ENCODE peak calls at places on chromosome 6, in eight cellular contexts. B is breast epithelium, M is GM12878, H is HCT116, Z is HepG2, K is suprapubic skin, J is H1, E is upper lobe of left lung. A is an unnamed sample. For H3K4me1, the result is how much of the 10 kb centered on the place peaks cover.

GRCh38 chr6:160042788-160043301 is 74.0 kb downstream of the IGF2R start:
- DNase-seq in B (no peak), M (no peak), H (no peak), Z (peak), K (no peak), J (no peak), E (no peak), A (no peak)

GRCh38 chr6:127641905-127642304 is 64.9 kb downstream of the C6orf58 start:
- DNase-seq in B (no peak), M (no peak), H (peak), Z (peak), K (no peak), J (peak), E (no peak), A (no peak)

GRCh38 chr6:2718334-2719052 is 32.2 kb downstream of the MYLK4 start:
- DNase-seq in B (no peak), M (no peak), H (no peak), Z (no peak), K (no peak), J (no peak), E (no peak), A (no peak)

GRCh38 chr6:56933650-56934049 is 21.3 kb upstream of the BEND6 start:
- DNase-seq in B (no peak), M (no peak), H (no peak), Z (no peak), K (no peak), J (no peak), E (no peak), A (no peak)

GRCh38 chr6:21164768-21165326 is 428.7 kb upstream of the SOX4 start:
- DNase-seq in B (no peak), M (no peak), H (peak), Z (no peak), K (no peak), J (no peak), E (no peak), A (no peak)

GRCh38 chr6:24807584-24807983 is 8.9 kb upstream of the ARMH2 start:
- DNase-seq in B (no peak), M (no peak), H (no peak), Z (no peak), K (no peak), J (no peak), E (no peak), A (no peak)

GRCh38 chr6:7106752-7107577 is 796 bp upstream of the RREB1 start:
- DNase-seq in B (peak), M (no peak), H (no peak), Z (no peak), K (peak), J (peak), E (peak), A (no peak)

GRCh38 chr6:37456816-37457560 is 24.0 kb downstream of the CMTR1 start:
- DNase-seq in B (no peak), M (no peak), H (no peak), Z (no peak), K (no peak), J (no peak), E (no peak), A (no peak)

GRCh38 chr6:37137201-37137880 is 32.6 kb upstream of the PIM1 start:
- DNase-seq in B (no peak), M (no peak), H (peak), Z (peak), K (no peak), J (peak), E (no peak), A (no peak)

GRCh38 chr6:110530671-110531070 is 54.3 kb upstream of the SLC22A16 start:
- DNase-seq in B (no peak), M (no peak), H (no peak), Z (no peak), K (no peak), J (peak), E (no peak), A (no peak)

GRCh38 chr6:36755435-36756348 is 58.1 kb downstream of the RAB44 start:
- DNase-seq in B (no peak), M (peak), H (no peak), Z (peak), K (no peak), J (no peak), E (peak), A (peak)

GRCh38 chr6:83536034-83536646 is 23.8 kb downstream of the PRSS35 start:
- DNase-seq in B (no peak), M (peak), H (peak), Z (peak), K (no peak), J (peak), E (peak), A (peak)

GRCh38 chr6:146785001-146785585 is 186.3 kb downstream of the ADGB start:
- DNase-seq in B (no peak), M (no peak), H (peak), Z (peak), K (no peak), J (no peak), E (no peak), A (no peak)

GRCh38 chr6:16007146-16007545 is 121.7 kb upstream of the MYLIP start:
- DNase-seq in B (no peak), M (no peak), H (no peak), Z (no peak), K (no peak), J (no peak), E (no peak), A (no peak)

GRCh38 chr6:118203421-118204000 is 296.4 kb downstream of the SLC35F1 start:
- DNase-seq in B (no peak), M (no peak), H (no peak), Z (no peak), K (no peak), J (no peak), E (no peak), A (no peak)

GRCh38 chr6:81171991-81172740 is 580.3 kb downstream of the TENT5A start:
- DNase-seq in B (no peak), M (no peak), H (peak), Z (no peak), K (no peak), J (no peak), E (no peak), A (no peak)

GRCh38 chr6:70601014-70601413 is 34.3 kb downstream of the SDHAF4 start:
- DNase-seq in B (no peak), M (no peak), H (no peak), Z (no peak), K (no peak), J (no peak), E (no peak), A (no peak)

GRCh38 chr6:48080227-48081009 is 30.6 kb downstream of the PTCHD4 start:
- DNase-seq in B (no peak), M (no peak), H (no peak), Z (peak), K (no peak), J (no peak), E (no peak), A (no peak)

GRCh38 chr6:97866616-97867015 is 583.6 kb upstream of the MMS22L start:
- DNase-seq in B (no peak), M (no peak), H (no peak), Z (no peak), K (no peak), J (no peak), E (no peak), A (no peak)

GRCh38 chr6:157831424-157832249 is 8.6 kb downstream of the SNX9 start:
- DNase-seq in B (no peak), M (no peak), H (no peak), Z (no peak), K (no peak), J (no peak), E (no peak), A (no peak)

GRCh38 chr6:9851541-9852380 is 563.1 kb downstream of the TFAP2A start:
- DNase-seq in B (no peak), M (no peak), H (peak), Z (no peak), K (no peak), J (peak), E (peak), A (no peak)

GRCh38 chr6:103895136-103895535 is 964.6 kb downstream of the HACE1 start:
- DNase-seq in B (no peak), M (no peak), H (no peak), Z (no peak), K (no peak), J (no peak), E (no peak), A (no peak)

GRCh38 chr6:148649454-148649963 is 97.3 kb upstream of the UST start:
- DNase-seq in B (no peak), M (no peak), H (no peak), Z (no peak), K (no peak), J (no peak), E (no peak), A (no peak)

GRCh38 chr6:111666812-111667211 is 61.1 kb upstream of the TRAF3IP2 start:
- DNase-seq in B (no peak), M (no peak), H (no peak), Z (no peak), K (no peak), J (no peak), E (no peak), A (no peak)

GRCh38 chr6:159178847-159179246 is 9.6 kb downstream of the FNDC1 start:
- DNase-seq in B (no peak), M (no peak), H (no peak), Z (no peak), K (no peak), J (no peak), E (no peak), A (no peak)

GRCh38 chr6:148440877-148441453 is 98.3 kb downstream of the SASH1 start:
- DNase-seq in B (peak), M (no peak), H (peak), Z (peak), K (peak), J (peak), E (peak), A (peak)

GRCh38 chr6:15985354-15985995 is 143.4 kb upstream of the MYLIP start:
- DNase-seq in B (no peak), M (no peak), H (no peak), Z (no peak), K (no peak), J (no peak), E (no peak), A (no peak)

GRCh38 chr6:30500421-30501069 is 11.2 kb downstream of the HLA-E start:
- DNase-seq in B (no peak), M (no peak), H (no peak), Z (no peak), K (no peak), J (no peak), E (no peak), A (no peak)

GRCh38 chr6:169173532-169174268 is 79.9 kb downstream of the THBS2 start:
- DNase-seq in B (no peak), M (no peak), H (no peak), Z (no peak), K (no peak), J (no peak), E (no peak), A (no peak)

GRCh38 chr6:95548188-95548837 is 29.0 kb upstream of the MANEA start:
- DNase-seq in B (no peak), M (no peak), H (no peak), Z (no peak), K (no peak), J (no peak), E (no peak), A (no peak)

GRCh38 chr6:120405947-120406346 is 928.3 kb downstream of the TBC1D32 start:
- DNase-seq in B (no peak), M (no peak), H (peak), Z (no peak), K (no peak), J (peak), E (no peak), A (no peak)

GRCh38 chr6:154432533-154433476 is 76.2 kb upstream of the IPCEF1 start:
- DNase-seq in B (no peak), M (no peak), H (no peak), Z (no peak), K (no peak), J (no peak), E (no peak), A (no peak)

GRCh38 chr6:48141975-48142374 is 31.0 kb upstream of the PTCHD4 start:
- DNase-seq in B (no peak), M (no peak), H (no peak), Z (no peak), K (no peak), J (no peak), E (no peak), A (no peak)

GRCh38 chr6:170345662-170346061 is 39.1 kb downstream of the FAM120B start:
- DNase-seq in B (no peak), M (peak), H (no peak), Z (no peak), K (no peak), J (no peak), E (no peak), A (no peak)

GRCh38 chr6:79152269-79152737 is 74.2 kb upstream of the PHIP start:
- DNase-seq in B (no peak), M (no peak), H (no peak), Z (peak), K (no peak), J (peak), E (no peak), A (no peak)

GRCh38 chr6:138504764-138505689 is 5.7 kb upstream of the NHSL1 start:
- DNase-seq in B (no peak), M (no peak), H (no peak), Z (no peak), K (no peak), J (no peak), E (no peak), A (no peak)

DNA sequence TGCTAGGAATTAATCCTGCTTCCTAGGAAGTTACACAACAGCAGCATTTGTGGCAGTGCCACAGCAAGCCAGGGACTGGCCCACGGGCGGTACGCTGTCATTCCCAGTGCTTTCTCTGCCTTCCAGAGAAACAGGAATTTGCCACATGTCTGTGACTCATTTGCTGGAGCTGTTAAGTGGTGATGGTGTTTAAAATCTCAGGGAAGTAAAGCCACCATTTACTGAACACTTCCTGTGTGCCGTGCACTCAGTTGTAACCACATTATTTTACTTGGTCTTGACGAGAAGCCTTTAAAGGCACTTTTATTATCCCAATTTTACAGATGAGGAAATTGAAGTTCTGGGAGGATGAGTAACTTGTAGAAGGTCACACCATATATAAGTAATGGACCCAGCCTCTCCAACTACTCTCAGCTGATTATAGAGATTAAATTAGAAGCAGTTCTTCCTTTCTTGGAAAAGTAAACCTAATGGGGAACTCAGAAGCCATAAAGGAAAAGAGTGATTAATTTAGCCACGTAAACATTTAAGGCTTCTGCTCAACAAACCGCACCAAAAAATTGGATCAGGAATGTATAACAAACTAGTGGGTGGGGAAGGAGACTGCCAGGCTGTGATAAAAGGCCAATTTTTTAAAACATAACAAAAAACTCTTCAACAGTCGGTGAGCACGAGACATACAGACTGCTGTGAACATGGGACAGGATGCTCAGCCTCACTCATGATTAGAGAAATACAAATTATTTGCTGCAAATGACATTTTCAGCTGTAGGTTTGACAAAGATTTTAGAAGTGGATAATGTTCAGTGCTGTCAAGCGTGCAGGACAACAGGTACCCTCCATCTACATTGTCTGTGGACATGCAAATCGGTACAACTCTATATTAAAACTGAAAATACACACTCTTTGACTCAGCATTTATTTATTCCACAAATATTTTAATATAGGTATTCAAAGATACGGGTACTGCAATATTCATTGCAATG is 311.2 kb downstream of the NRN1 start:
- DNase-seq in B (no peak), M (no peak), H (no peak), Z (no peak), K (no peak), J (no peak), E (peak), A (no peak)
- TF ChIP-seq POLR2AphosphoS5 in B (no peak), M (no peak), H (no peak), Z (no peak), K (no peak), J (no peak), E (peak), A (no peak)

DNA sequence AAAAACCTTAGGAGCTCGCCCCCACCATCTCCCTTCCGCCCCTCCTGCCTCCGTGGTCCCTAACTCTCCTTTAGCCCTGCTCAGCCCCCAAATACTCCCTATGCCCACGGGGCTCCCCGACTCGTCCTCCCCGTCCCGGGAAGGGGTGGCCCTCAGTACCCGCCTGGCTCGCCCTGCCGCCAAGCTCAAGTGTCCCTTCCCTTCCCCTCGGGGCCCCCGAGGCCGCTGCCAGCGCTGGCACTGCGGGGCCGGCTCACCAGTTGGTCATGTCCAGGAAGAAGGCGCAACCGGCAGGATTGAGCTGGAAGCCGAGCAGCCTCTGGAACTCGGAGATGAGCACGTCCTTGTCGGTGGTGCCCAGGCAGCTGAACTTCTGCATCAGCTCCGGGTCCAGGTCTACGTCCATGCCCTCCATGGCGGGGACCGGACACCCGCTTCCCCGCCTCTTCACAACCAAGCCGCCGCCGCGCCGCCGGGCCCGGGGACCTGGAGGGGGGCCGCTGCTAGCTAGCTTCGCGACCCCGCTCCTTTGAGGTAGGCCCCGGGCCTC is 303 bp downstream of the ILRUN start:
- DNase-seq in B (peak), M (no peak), H (no peak), Z (no peak), K (peak), J (no peak), E (no peak), A (peak)
- H3K4me1 ChIP-seq in B (under half), M (under half), H (under half), Z (half or more), K (under half), J (under half), E (under half), A (under half)

GRCh38 chr6:27584326-27584725 is 111.4 kb upstream of the ZNF184 start:
- DNase-seq in B (no peak), M (no peak), H (no peak), Z (no peak), K (no peak), J (no peak), E (no peak), A (no peak)

GRCh38 chr6:27577922-27578321 is 105.0 kb upstream of the ZNF184 start:
- DNase-seq in B (no peak), M (no peak), H (no peak), Z (no peak), K (no peak), J (no peak), E (no peak), A (no peak)

GRCh38 chr6:27579973-27580372 is 107.1 kb upstream of the ZNF184 start:
- DNase-seq in B (no peak), M (no peak), H (no peak), Z (no peak), K (no peak), J (no peak), E (no peak), A (no peak)

DNA sequence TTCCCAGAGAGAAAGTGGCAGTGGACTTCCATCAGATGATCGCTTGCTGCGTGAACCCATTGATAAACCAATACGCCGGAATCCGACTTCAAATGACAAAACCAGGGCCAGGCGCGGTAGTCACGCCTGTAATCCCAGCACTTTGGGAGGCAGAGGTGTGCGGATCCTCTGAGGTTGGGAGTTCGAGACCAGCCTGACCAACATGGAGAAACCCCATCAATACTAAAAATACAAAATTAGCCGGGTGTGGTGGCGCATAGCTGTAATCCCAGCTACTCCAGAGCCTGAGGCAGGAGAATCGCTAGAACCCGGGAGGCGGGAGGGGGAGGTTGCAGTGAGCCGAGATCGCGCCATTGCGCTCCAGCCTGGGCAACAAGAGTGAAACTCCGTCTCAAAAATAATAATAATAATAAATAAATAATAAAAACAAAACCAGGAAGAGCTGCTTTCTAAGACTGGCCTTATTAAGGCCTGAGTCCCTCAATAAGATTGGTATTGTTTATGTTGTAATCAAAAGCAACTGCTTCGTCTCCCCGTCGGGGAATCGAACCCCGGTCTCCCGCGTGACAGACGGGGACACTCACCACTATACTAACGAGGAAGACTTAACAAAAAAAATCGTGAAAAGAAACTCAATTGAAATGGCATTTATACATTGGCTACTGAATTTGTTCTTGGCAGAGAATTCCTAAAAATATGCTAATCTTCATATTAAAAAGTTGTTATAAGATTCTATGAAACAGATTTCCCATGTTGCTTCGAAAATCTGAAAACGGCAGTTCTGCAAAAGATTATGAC is 110.2 kb upstream of the ZNF184 start:
- DNase-seq in B (no peak), M (no peak), H (no peak), Z (peak), K (no peak), J (peak), E (no peak), A (no peak)
- TF ChIP-seq POLR2AphosphoS5 in B (no peak), M (no peak), H (peak), Z (no peak), K (no peak), J (no peak), E (no peak), A (no peak)

GRCh38 chr6:52538921-52539354 is 37.9 kb downstream of the TRAM2 start:
- DNase-seq in B (no peak), M (no peak), H (no peak), Z (no peak), K (no peak), J (no peak), E (no peak), A (no peak)

GRCh38 chr6:52540286-52540902 is 36.5 kb downstream of the TRAM2 start:
- DNase-seq in B (no peak), M (no peak), H (no peak), Z (no peak), K (no peak), J (no peak), E (no peak), A (no peak)

GRCh38 chr6:52538252-52538905 is 38.5 kb downstream of the TRAM2 start:
- DNase-seq in B (no peak), M (no peak), H (no peak), Z (no peak), K (no peak), J (no peak), E (no peak), A (no peak)

GRCh38 chr6:52541135-52541534 is 35.7 kb downstream of the TRAM2 start:
- DNase-seq in B (no peak), M (no peak), H (no peak), Z (no peak), K (no peak), J (no peak), E (no peak), A (no peak)

GRCh38 chr6:52539607-52540006 is 37.3 kb downstream of the TRAM2 start:
- DNase-seq in B (no peak), M (no peak), H (no peak), Z (no peak), K (no peak), J (no peak), E (no peak), A (no peak)
- H3K4me1 ChIP-seq in B (under half), M (under half), H (under half), Z (half or more), K (half or more), J (under half), E (under half), A (half or more)

GRCh38 chr6:35327349-35328027 is 14.9 kb upstream of the PPARD start:
- DNase-seq in B (no peak), M (no peak), H (peak), Z (peak), K (no peak), J (peak), E (peak), A (peak)

GRCh38 chr6:35330541-35331119 is 11.7 kb upstream of the PPARD start:
- DNase-seq in B (no peak), M (no peak), H (no peak), Z (no peak), K (no peak), J (no peak), E (no peak), A (no peak)

GRCh38 chr6:35328108-35328723 is 14.1 kb upstream of the PPARD start:
- DNase-seq in B (no peak), M (no peak), H (no peak), Z (peak), K (no peak), J (no peak), E (no peak), A (no peak)
- TF ChIP-seq POLR2AphosphoS5 in B (no peak), M (no peak), H (no peak), Z (no peak), K (no peak), J (no peak), E (no peak), A (no peak)